ENCODE peak calls at places on chromosomes 13 and 19, in four cellular contexts. N is tibial nerve, O is GM12891, M is prostate gland. T is an unnamed sample.

GRCh38 chr19:57947419-57948134 is at the start of gene ZNF256:
- DNase-seq in N (peak), O (peak), M (peak), T (peak)

GRCh38 chr13:104491951-104492350 is 1425.7 kb upstream of the SLC10A2 start:
- DNase-seq in N (no peak), O (no peak), M (no peak), T (no peak)

GRCh38 chr13:107497661-107498060 is 717.7 kb downstream of the LIG4 start:
- DNase-seq in N (no peak), O (no peak), M (no peak), T (no peak)

GRCh38 chr13:32309812-32310706 is 5.1 kb downstream of the ZAR1L start:
- DNase-seq in N (no peak), O (peak), M (no peak), T (no peak)

GRCh38 chr13:73109969-73110368 is 51.2 kb downstream of the KLF5 start:
- DNase-seq in N (no peak), O (no peak), M (no peak), T (no peak)

GRCh38 chr13:99310382-99311031 is 3.3 kb upstream of the GPR183 start:
- DNase-seq in N (no peak), O (no peak), M (no peak), T (no peak)

GRCh38 chr13:96816874-96817273 is 177.4 kb downstream of the OXGR1 start:
- DNase-seq in N (no peak), O (no peak), M (no peak), T (no peak)

GRCh38 chr19:33518541-33518940 is 3.0 kb downstream of the PEPD start:
- DNase-seq in N (no peak), O (no peak), M (no peak), T (no peak)

GRCh38 chr19:13097331-13098258 is 5.1 kb downstream of the LYL1 start:
- DNase-seq in N (no peak), O (no peak), M (no peak), T (no peak)

GRCh38 chr13:28568286-28568685 is 73.4 kb upstream of the FLT1 start:
- DNase-seq in N (no peak), O (no peak), M (no peak), T (peak)

GRCh38 chr19:40533508-40533907 is 43.2 kb upstream of the SHKBP1 start:
- DNase-seq in N (no peak), O (no peak), M (no peak), T (no peak)

GRCh38 chr19:1379961-1380489 is 3.7 kb upstream of the NDUFS7 start:
- DNase-seq in N (no peak), O (no peak), M (no peak), T (no peak)

GRCh38 chr13:72983085-72983768 is 75.6 kb upstream of the KLF5 start:
- DNase-seq in N (no peak), O (no peak), M (no peak), T (no peak)

GRCh38 chr13:40680659-40681323 is 14.3 kb upstream of the FOXO1 start:
- DNase-seq in N (no peak), O (no peak), M (no peak), T (no peak)

GRCh38 chr19:35041548-35042055 is at the start of gene HPN:
- DNase-seq in N (no peak), O (no peak), M (peak), T (no peak)

GRCh38 chr19:1512671-1513491 is at the start of gene ADAMTSL5:
- DNase-seq in N (no peak), O (peak), M (no peak), T (no peak)

GRCh38 chr19:11088508-11089253 is 582 bp upstream of the LDLR start:
- DNase-seq in N (peak), O (no peak), M (no peak), T (no peak)

GRCh38 chr19:13008926-13009787 is 13.9 kb downstream of the NFIX start:
- DNase-seq in N (no peak), O (no peak), M (no peak), T (no peak)

GRCh38 chr19:30109565-30109964 is 167.5 kb downstream of the URI1 start:
- DNase-seq in N (no peak), O (no peak), M (no peak), T (no peak)

GRCh38 chr19:11138659-11139526 is 16.7 kb downstream of the SPC24 start:
- DNase-seq in N (peak), O (no peak), M (no peak), T (peak)

DNA sequence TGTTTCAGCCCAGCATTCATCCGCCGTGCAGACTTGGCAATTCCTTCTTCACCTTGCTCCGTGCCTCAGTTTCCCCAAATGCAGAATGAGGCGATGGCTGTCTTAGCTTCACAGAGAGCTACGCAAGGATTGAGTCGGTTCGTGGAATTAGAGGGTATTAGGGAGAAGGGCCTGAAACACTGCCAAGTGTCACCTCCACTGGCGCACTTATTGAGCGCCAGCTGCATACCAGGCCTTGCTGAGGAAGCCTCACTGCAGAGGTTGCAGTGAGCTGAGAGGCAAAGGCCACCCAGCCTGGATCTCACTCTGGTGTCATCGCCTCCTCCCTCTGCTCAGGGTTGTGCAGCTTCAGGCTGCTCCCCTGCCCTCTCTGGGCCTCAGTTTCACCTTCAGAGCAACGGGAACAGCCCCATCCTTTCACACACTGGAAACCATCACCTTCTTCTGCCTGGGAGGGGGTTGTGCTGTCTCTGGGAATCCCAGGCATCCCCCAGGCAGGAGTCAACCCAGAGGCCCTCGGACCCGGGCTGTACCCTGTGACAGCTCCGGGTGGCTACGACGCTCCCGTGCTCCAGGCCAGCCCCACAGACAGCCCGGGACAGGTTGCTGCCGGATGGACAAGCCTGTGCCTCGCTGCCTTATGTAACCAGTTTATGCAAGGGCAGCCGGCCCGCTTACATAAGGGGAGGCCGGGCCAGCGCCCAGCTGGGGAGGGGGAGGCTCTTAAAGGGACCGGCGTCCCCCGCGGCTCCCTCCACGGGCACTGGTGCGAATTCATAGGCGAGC is 31.9 kb downstream of the NFIC start:
- DNase-seq in N (peak), O (no peak), M (peak), T (peak)
- TF ChIP-seq POLR2A in N (peak), O (no peak), M (no peak), T (no peak)

GRCh38 chr19:38251564-38252051 is 4.6 kb downstream of the PPP1R14A start:
- DNase-seq in N (no peak), O (no peak), M (peak), T (no peak)
- TF ChIP-seq POLR2A in N (peak), O (no peak), M (no peak), T (no peak)

GRCh38 chr19:17841810-17842662 is 5.7 kb downstream of the JAK3 start:
- DNase-seq in N (peak), O (peak), M (peak), T (peak)
- TF ChIP-seq POLR2A in N (no peak), O (no peak), M (no peak), T (no peak)

GRCh38 chr19:8334458-8335342 is 8.4 kb downstream of the KANK3 start:
- DNase-seq in N (no peak), O (peak), M (peak), T (no peak)
- TF ChIP-seq POLR2A in N (no peak), O (no peak), M (no peak), T (no peak)

T was measured in lower leg skin.